ENCODE peak calls at places on chromosome 22, in five cellular contexts. One of them, this sample, is unnamed.

GRCh38 chr22:20131856-20132685 is 467 bp downstream of the ZDHHC8 start:
- DNase-seq in left cardiac atrium: peak; percentile 64
- DNase-seq in central memory CD8-positive, alpha-beta T cell: no peak
- DNase-seq in stimulated activated CD4-positive, alpha-beta T cell treated with anti-CD3 and anti-CD28 coated beads, Interleukin-4, amount 100 ng/mL, for 48 hours: no peak
- DNase-seq in fibroblast of pulmonary artery: no peak
- DNase-seq in this sample: no peak

GRCh38 chr22:22005945-22006595 is 23.5 kb upstream of the TOP3B start:
- DNase-seq in left cardiac atrium: no peak
- DNase-seq in central memory CD8-positive, alpha-beta T cell: no peak
- DNase-seq in stimulated activated CD4-positive, alpha-beta T cell treated with anti-CD3 and anti-CD28 coated beads, Interleukin-4, amount 100 ng/mL, for 48 hours: no peak
- DNase-seq in fibroblast of pulmonary artery: no peak
- DNase-seq in this sample: no peak

GRCh38 chr22:20203142-20204099 is 52.6 kb upstream of the CCDC188 start:
- DNase-seq in left cardiac atrium: peak; percentile 43
- DNase-seq in central memory CD8-positive, alpha-beta T cell: no peak
- DNase-seq in stimulated activated CD4-positive, alpha-beta T cell treated with anti-CD3 and anti-CD28 coated beads, Interleukin-4, amount 100 ng/mL, for 48 hours: no peak
- DNase-seq in fibroblast of pulmonary artery: no peak
- DNase-seq in this sample: no peak

GRCh38 chr22:38080847-38081635 is 2.9 kb downstream of the SLC16A8 start:
- DNase-seq in left cardiac atrium: peak; percentile 59
- DNase-seq in central memory CD8-positive, alpha-beta T cell: no peak
- DNase-seq in stimulated activated CD4-positive, alpha-beta T cell treated with anti-CD3 and anti-CD28 coated beads, Interleukin-4, amount 100 ng/mL, for 48 hours: no peak
- DNase-seq in fibroblast of pulmonary artery: peak; percentile 34
- DNase-seq in this sample: no peak

GRCh38 chr22:23068832-23069385 is 1.4 kb upstream of the GNAZ start:
- DNase-seq in left cardiac atrium: no peak
- DNase-seq in central memory CD8-positive, alpha-beta T cell: no peak
- DNase-seq in stimulated activated CD4-positive, alpha-beta T cell treated with anti-CD3 and anti-CD28 coated beads, Interleukin-4, amount 100 ng/mL, for 48 hours: no peak
- DNase-seq in fibroblast of pulmonary artery: no peak
- DNase-seq in this sample: no peak

GRCh38 chr22:17035246-17035645 is 27.2 kb upstream of the GAB4 start:
- DNase-seq in left cardiac atrium: no peak
- DNase-seq in central memory CD8-positive, alpha-beta T cell: no peak
- DNase-seq in stimulated activated CD4-positive, alpha-beta T cell treated with anti-CD3 and anti-CD28 coated beads, Interleukin-4, amount 100 ng/mL, for 48 hours: no peak
- DNase-seq in fibroblast of pulmonary artery: no peak
- DNase-seq in this sample: peak; percentile 8

GRCh38 chr22:45599836-45600577 is 71.6 kb upstream of the ATXN10 start:
- DNase-seq in left cardiac atrium: no peak
- DNase-seq in central memory CD8-positive, alpha-beta T cell: no peak
- DNase-seq in stimulated activated CD4-positive, alpha-beta T cell treated with anti-CD3 and anti-CD28 coated beads, Interleukin-4, amount 100 ng/mL, for 48 hours: no peak
- DNase-seq in fibroblast of pulmonary artery: no peak
- DNase-seq in this sample: no peak

GRCh38 chr22:44691796-44692661 is 10.0 kb upstream of the PRR5 start:
- DNase-seq in left cardiac atrium: no peak
- DNase-seq in central memory CD8-positive, alpha-beta T cell: no peak
- DNase-seq in stimulated activated CD4-positive, alpha-beta T cell treated with anti-CD3 and anti-CD28 coated beads, Interleukin-4, amount 100 ng/mL, for 48 hours: no peak
- DNase-seq in fibroblast of pulmonary artery: no peak
- DNase-seq in this sample: peak; percentile 54

GRCh38 chr22:39920134-39920743 is 19.4 kb downstream of the GRAP2 start:
- DNase-seq in left cardiac atrium: no peak
- DNase-seq in central memory CD8-positive, alpha-beta T cell: peak; percentile 34
- DNase-seq in stimulated activated CD4-positive, alpha-beta T cell treated with anti-CD3 and anti-CD28 coated beads, Interleukin-4, amount 100 ng/mL, for 48 hours: peak; percentile 59
- DNase-seq in fibroblast of pulmonary artery: no peak
- DNase-seq in this sample: no peak

GRCh38 chr22:44622147-44622427 is 79.9 kb upstream of the PRR5 start:
- DNase-seq in left cardiac atrium: no peak
- DNase-seq in central memory CD8-positive, alpha-beta T cell: peak; percentile 33
- DNase-seq in stimulated activated CD4-positive, alpha-beta T cell treated with anti-CD3 and anti-CD28 coated beads, Interleukin-4, amount 100 ng/mL, for 48 hours: no peak
- DNase-seq in fibroblast of pulmonary artery: no peak
- DNase-seq in this sample: peak; percentile 4

GRCh38 chr22:19891350-19892248 is 36.9 kb upstream of the GNB1L start:
- DNase-seq in left cardiac atrium: no peak
- DNase-seq in central memory CD8-positive, alpha-beta T cell: peak; percentile 69
- DNase-seq in stimulated activated CD4-positive, alpha-beta T cell treated with anti-CD3 and anti-CD28 coated beads, Interleukin-4, amount 100 ng/mL, for 48 hours: peak; percentile 66
- DNase-seq in fibroblast of pulmonary artery: peak; percentile 79
- DNase-seq in this sample: peak; percentile 85

GRCh38 chr22:38716827-38717226 is 11.1 kb downstream of the GTPBP1 start:
- DNase-seq in left cardiac atrium: no peak
- DNase-seq in central memory CD8-positive, alpha-beta T cell: no peak
- DNase-seq in stimulated activated CD4-positive, alpha-beta T cell treated with anti-CD3 and anti-CD28 coated beads, Interleukin-4, amount 100 ng/mL, for 48 hours: no peak
- DNase-seq in fibroblast of pulmonary artery: no peak
- DNase-seq in this sample: no peak

GRCh38 chr22:29587938-29588699 is 7.2 kb upstream of the NIPSNAP1 start:
- DNase-seq in left cardiac atrium: no peak
- DNase-seq in central memory CD8-positive, alpha-beta T cell: no peak
- DNase-seq in stimulated activated CD4-positive, alpha-beta T cell treated with anti-CD3 and anti-CD28 coated beads, Interleukin-4, amount 100 ng/mL, for 48 hours: no peak
- DNase-seq in fibroblast of pulmonary artery: peak; percentile 84
- DNase-seq in this sample: peak; percentile 94

GRCh38 chr22:49300241-49300640 is 527.4 kb downstream of the BRD1 start:
- DNase-seq in left cardiac atrium: no peak
- DNase-seq in central memory CD8-positive, alpha-beta T cell: no peak
- DNase-seq in stimulated activated CD4-positive, alpha-beta T cell treated with anti-CD3 and anti-CD28 coated beads, Interleukin-4, amount 100 ng/mL, for 48 hours: no peak
- DNase-seq in fibroblast of pulmonary artery: no peak
- DNase-seq in this sample: no peak

GRCh38 chr22:20779014-20779812 is 5.3 kb downstream of the SERPIND1 start:
- DNase-seq in left cardiac atrium: no peak
- DNase-seq in central memory CD8-positive, alpha-beta T cell: no peak
- DNase-seq in stimulated activated CD4-positive, alpha-beta T cell treated with anti-CD3 and anti-CD28 coated beads, Interleukin-4, amount 100 ng/mL, for 48 hours: no peak
- DNase-seq in fibroblast of pulmonary artery: no peak
- DNase-seq in this sample: no peak

This sample was measured in bronchial epithelial cell.